ENCODE peak calls at places on chromosomes 3 and 15, in five cellular contexts. T is gastrocnemius medialis, N is body of pancreas, O is ovary, B is tibial nerve. L is an unnamed sample.

GRCh38 chr15:67807836-67808235 is 17.5 kb upstream of the SKOR1 start:
- DNase-seq in T (no peak), N (no peak), O (no peak), B (no peak), L (no peak)

GRCh38 chr15:38129531-38130199 is 123.0 kb upstream of the SPRED1 start:
- DNase-seq in T (peak), N (peak), O (peak), B (peak), L (peak)

GRCh38 chr3:130997291-130997690 is 29.3 kb downstream of the ASTE1 start:
- DNase-seq in T (no peak), N (no peak), O (no peak), B (no peak), L (no peak)

GRCh38 chr3:188729422-188729821 is 442.3 kb upstream of the TPRG1 start:
- DNase-seq in T (no peak), N (no peak), O (no peak), B (no peak), L (no peak)

GRCh38 chr3:186784820-186785516 is 1.6 kb downstream of the EIF4A2 start:
- DNase-seq in T (no peak), N (no peak), O (no peak), B (no peak), L (no peak)

GRCh38 chr3:48077835-48078234 is 61.6 kb upstream of the MAP4 start:
- DNase-seq in T (no peak), N (no peak), O (no peak), B (no peak), L (no peak)

GRCh38 chr3:57100046-57100695 is 39.7 kb downstream of the SPATA12 start:
- DNase-seq in T (peak), N (peak), O (peak), B (peak), L (peak)

GRCh38 chr15:60804986-60805949 is 326.3 kb upstream of the ICE2 start:
- DNase-seq in T (no peak), N (peak), O (no peak), B (no peak), L (no peak)

GRCh38 chr3:185880600-185880999 is 55.8 kb upstream of the IGF2BP2 start:
- DNase-seq in T (no peak), N (no peak), O (no peak), B (no peak), L (no peak)

GRCh38 chr3:126982522-126983175 is at the start of gene PLXNA1:
- DNase-seq in T (peak), N (peak), O (peak), B (peak), L (peak)
- TF ChIP-seq POLR2A in T (no peak), N (peak), O (no peak), B (no peak), L (no peak)

GRCh38 chr3:183158552-183159006 is 4.0 kb downstream of the LAMP3 start:
- DNase-seq in T (no peak), N (no peak), O (no peak), B (no peak), L (no peak)
- TF ChIP-seq POLR2A in T (no peak), N (no peak), O (no peak), B (no peak), L (no peak)

GRCh38 chr3:12541625-12542024 is 3.7 kb downstream of the MKRN2OS start:
- DNase-seq in T (no peak), N (no peak), O (no peak), B (no peak), L (no peak)

GRCh38 chr3:12544652-12545472 is 437 bp downstream of the MKRN2OS start:
- DNase-seq in T (no peak), N (no peak), O (no peak), B (no peak), L (no peak)

GRCh38 chr3:12549971-12550760 is 4.9 kb upstream of the MKRN2OS start:
- DNase-seq in T (no peak), N (no peak), O (no peak), B (no peak), L (no peak)

GRCh38 chr3:12545473-12545791 is at the start of gene MKRN2OS:
- DNase-seq in T (no peak), N (peak), O (no peak), B (no peak), L (no peak)
- TF ChIP-seq POLR2A in T (no peak), N (no peak), O (no peak), B (no peak), L (no peak)

GRCh38 chr3:169765281-169765624 is 393 bp upstream of the TERC start:
- DNase-seq in T (no peak), N (no peak), O (no peak), B (no peak), L (no peak)

GRCh38 chr3:169772530-169772950 is 656 bp upstream of the MYNN start:
- DNase-seq in T (peak), N (peak), O (peak), B (peak), L (peak)

GRCh38 chr3:169772951-169773816 is at the start of gene MYNN:
- DNase-seq in T (peak), N (peak), O (peak), B (peak), L (peak)

GRCh38 chr3:169771651-169772529 is 1.3 kb upstream of the MYNN start:
- DNase-seq in T (no peak), N (peak), O (peak), B (peak), L (peak)

DNA sequence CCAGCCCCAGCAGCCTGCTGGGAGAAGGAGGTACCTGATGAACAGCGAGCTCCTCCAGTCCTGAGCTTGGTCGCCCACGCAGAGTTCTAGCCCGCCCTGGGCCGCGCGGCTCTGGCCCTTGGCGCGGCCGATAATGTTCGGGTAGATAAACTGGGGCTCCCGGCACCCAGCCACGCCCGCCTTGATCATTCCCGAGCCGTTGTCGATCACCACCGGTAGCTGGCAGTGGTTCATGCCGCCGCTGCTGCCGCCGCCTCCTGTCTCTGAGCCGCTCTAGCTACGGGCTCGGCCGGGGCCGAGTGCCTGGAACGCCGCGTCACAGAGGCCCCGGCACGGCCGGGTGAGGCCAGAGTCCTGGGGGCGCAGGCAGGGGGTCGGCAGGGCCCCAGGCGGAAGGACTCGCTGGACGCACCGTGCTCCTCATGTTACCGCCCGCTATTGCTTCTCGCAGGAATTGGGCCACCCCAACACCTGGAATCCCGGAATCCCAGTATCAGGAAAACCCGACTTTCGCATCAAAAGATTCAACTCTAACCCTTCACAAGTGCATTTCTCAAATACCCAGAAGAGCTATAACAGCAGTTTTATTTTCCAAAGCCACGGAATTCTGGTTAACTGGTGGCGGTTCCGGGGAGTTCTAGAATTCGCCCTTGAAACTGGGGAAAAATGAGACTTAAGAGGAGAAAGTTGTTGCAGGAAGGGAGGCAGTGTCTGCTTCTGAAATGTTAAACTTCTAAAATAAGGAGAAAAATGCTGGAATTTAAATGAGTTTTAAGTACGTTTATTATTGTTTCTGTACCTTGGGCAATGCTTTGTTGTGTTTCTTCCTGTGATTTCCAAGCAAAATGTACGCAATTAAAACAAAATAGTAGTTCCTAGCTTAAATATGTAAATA is at the start of gene ACTRT3:
- DNase-seq in T (no peak), N (peak), O (peak), B (peak), L (peak)
- TF ChIP-seq POLR2A in T (peak), N (peak), O (no peak), B (peak), L (peak)

GRCh38 chr3:40308725-40309438 is 625 bp upstream of the EIF1B start:
- DNase-seq in T (no peak), N (no peak), O (no peak), B (no peak), L (no peak)
- TF ChIP-seq POLR2A in T (no peak), N (no peak), O (no peak), B (no peak), L (no peak)

L was measured in uterus.